ENCODE peak calls at places on chromosome 16, in four cellular contexts. One of them, this sample, is unnamed.

GRCh38 chr16:83666449-83666848 is 141.3 kb upstream of the HSBP1 start:
- DNase-seq in K562: no peak
- DNase-seq in WTC11: no peak
- DNase-seq in HepG2: no peak
- DNase-seq in this sample: no peak

GRCh38 chr16:89923640-89924297 is 627 bp downstream of the TUBB3 start:
- DNase-seq in K562: no peak
- DNase-seq in WTC11: peak
- DNase-seq in HepG2: peak
- DNase-seq in this sample: no peak

GRCh38 chr16:30694926-30695678 is 3.9 kb upstream of the SRCAP start:
- DNase-seq in K562: no peak
- DNase-seq in WTC11: no peak
- DNase-seq in HepG2: no peak
- DNase-seq in this sample: no peak

GRCh38 chr16:88874938-88875599 is 8.6 kb upstream of the PABPN1L start:
- DNase-seq in K562: no peak
- DNase-seq in WTC11: no peak
- DNase-seq in HepG2: no peak
- DNase-seq in this sample: no peak

GRCh38 chr16:51181495-51181795 is 30.4 kb upstream of the SALL1 start:
- DNase-seq in K562: no peak
- DNase-seq in WTC11: peak
- DNase-seq in HepG2: no peak
- DNase-seq in this sample: no peak

GRCh38 chr16:82609140-82609539 is 17.6 kb upstream of the CDH13 start:
- DNase-seq in K562: no peak
- DNase-seq in WTC11: no peak
- DNase-seq in HepG2: no peak
- DNase-seq in this sample: no peak

GRCh38 chr16:85420501-85421337 is 192.4 kb upstream of the GSE1 start:
- DNase-seq in K562: peak
- DNase-seq in WTC11: peak
- DNase-seq in HepG2: peak
- DNase-seq in this sample: peak

GRCh38 chr16:51151951-51152663 is 1.0 kb upstream of the SALL1 start:
- DNase-seq in K562: no peak
- DNase-seq in WTC11: peak
- DNase-seq in HepG2: peak
- DNase-seq in this sample: peak

GRCh38 chr16:54430491-54431030 is 144.0 kb upstream of the IRX3 start:
- DNase-seq in K562: no peak
- DNase-seq in WTC11: no peak
- DNase-seq in HepG2: peak
- DNase-seq in this sample: no peak

GRCh38 chr16:79096246-79096645 is 504.3 kb downstream of the MAF start:
- DNase-seq in K562: no peak
- DNase-seq in WTC11: no peak
- DNase-seq in HepG2: no peak
- DNase-seq in this sample: no peak

GRCh38 chr16:50334106-50334975 is 34.4 kb downstream of the BRD7 start:
- DNase-seq in K562: no peak
- DNase-seq in WTC11: no peak
- DNase-seq in HepG2: no peak
- DNase-seq in this sample: no peak

GRCh38 chr16:66389256-66390175 is 23.0 kb downstream of the CDH5 start:
- DNase-seq in K562: no peak
- DNase-seq in WTC11: no peak
- DNase-seq in HepG2: no peak
- DNase-seq in this sample: no peak

GRCh38 chr16:23859713-23860269 is 24.0 kb downstream of the PRKCB start:
- DNase-seq in K562: no peak
- DNase-seq in WTC11: no peak
- DNase-seq in HepG2: no peak
- DNase-seq in this sample: no peak

GRCh38 chr16:8950580-8951077 is 13.1 kb downstream of the USP7 start:
- DNase-seq in K562: no peak
- DNase-seq in WTC11: no peak
- DNase-seq in HepG2: no peak
- DNase-seq in this sample: no peak

GRCh38 chr16:2096853-2097620 is 38.7 kb downstream of the PKD1 start:
- DNase-seq in K562: no peak
- DNase-seq in WTC11: no peak
- DNase-seq in HepG2: no peak
- DNase-seq in this sample: no peak

GRCh38 chr16:80954985-80955384 is 51.7 kb downstream of the CMC2 start:
- DNase-seq in K562: no peak
- DNase-seq in WTC11: no peak
- DNase-seq in HepG2: peak
- DNase-seq in this sample: no peak

GRCh38 chr16:56780646-56781045 is 50.7 kb downstream of the NUP93 start:
- DNase-seq in K562: no peak
- DNase-seq in WTC11: no peak
- DNase-seq in HepG2: no peak
- DNase-seq in this sample: no peak

GRCh38 chr16:57802635-57803412 is 533 bp upstream of the KIFC3 start:
- DNase-seq in K562: no peak
- DNase-seq in WTC11: peak
- DNase-seq in HepG2: peak
- DNase-seq in this sample: no peak
- TF ChIP-seq ELF4 in K562: peak
- TF ChIP-seq ELF4 in WTC11: no peak
- TF ChIP-seq ELF4 in HepG2: no peak
- TF ChIP-seq ELF4 in this sample: no peak

GRCh38 chr16:12130691-12131302 is 154.3 kb downstream of the SNX29 start:
- DNase-seq in K562: no peak
- DNase-seq in WTC11: no peak
- DNase-seq in HepG2: no peak
- DNase-seq in this sample: no peak
- TF ChIP-seq ELF4 in K562: no peak
- TF ChIP-seq ELF4 in WTC11: no peak
- TF ChIP-seq ELF4 in HepG2: no peak
- TF ChIP-seq ELF4 in this sample: no peak

GRCh38 chr16:17224859-17225258 is 245.9 kb downstream of the XYLT1 start:
- DNase-seq in K562: no peak
- DNase-seq in WTC11: no peak
- DNase-seq in HepG2: no peak
- DNase-seq in this sample: no peak
- TF ChIP-seq ELF4 in K562: no peak
- TF ChIP-seq ELF4 in WTC11: no peak
- TF ChIP-seq ELF4 in HepG2: no peak
- TF ChIP-seq ELF4 in this sample: no peak

GRCh38 chr16:64952177-64952576 is 169.7 kb downstream of the CDH11 start:
- DNase-seq in K562: no peak
- DNase-seq in WTC11: no peak
- DNase-seq in HepG2: no peak
- DNase-seq in this sample: no peak

GRCh38 chr16:64950731-64951130 is 171.1 kb downstream of the CDH11 start:
- DNase-seq in K562: no peak
- DNase-seq in WTC11: no peak
- DNase-seq in HepG2: no peak
- DNase-seq in this sample: no peak

GRCh38 chr16:64951193-64951592 is 170.7 kb downstream of the CDH11 start:
- DNase-seq in K562: no peak
- DNase-seq in WTC11: no peak
- DNase-seq in HepG2: no peak
- DNase-seq in this sample: no peak

GRCh38 chr16:64951681-64952080 is 170.2 kb downstream of the CDH11 start:
- DNase-seq in K562: no peak
- DNase-seq in WTC11: no peak
- DNase-seq in HepG2: no peak
- DNase-seq in this sample: no peak

GRCh38 chr16:64950262-64950661 is 171.6 kb downstream of the CDH11 start:
- DNase-seq in K562: no peak
- DNase-seq in WTC11: peak
- DNase-seq in HepG2: no peak
- DNase-seq in this sample: no peak
- TF ChIP-seq ELF4 in K562: no peak
- TF ChIP-seq ELF4 in WTC11: no peak
- TF ChIP-seq ELF4 in HepG2: no peak
- TF ChIP-seq ELF4 in this sample: no peak

DNA sequence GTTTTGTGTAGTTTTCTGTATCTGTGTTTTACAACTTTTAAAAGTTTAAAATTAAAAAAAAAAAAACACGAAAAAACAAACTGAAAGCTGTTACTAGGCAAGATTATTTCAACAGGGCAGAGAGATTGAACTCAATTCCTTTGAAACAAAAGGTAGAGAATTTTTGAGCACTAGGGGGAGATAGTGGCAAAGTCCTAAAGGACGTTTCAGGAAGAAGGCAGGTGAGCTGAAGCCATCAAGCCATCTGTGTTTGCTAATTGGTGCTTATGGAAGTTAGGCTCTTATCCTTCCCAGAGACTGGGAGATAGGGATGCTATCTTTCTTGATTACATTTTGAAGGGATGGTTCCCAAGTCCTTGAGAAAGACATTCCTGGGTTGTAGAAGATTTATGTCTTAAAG is 70.6 kb upstream of the CLEC3A start:
- DNase-seq in K562: peak
- DNase-seq in WTC11: no peak
- DNase-seq in HepG2: peak
- DNase-seq in this sample: peak
- TF ChIP-seq ELF4 in K562: no peak
- TF ChIP-seq ELF4 in WTC11: no peak
- TF ChIP-seq ELF4 in HepG2: no peak
- TF ChIP-seq ELF4 in this sample: no peak

DNA sequence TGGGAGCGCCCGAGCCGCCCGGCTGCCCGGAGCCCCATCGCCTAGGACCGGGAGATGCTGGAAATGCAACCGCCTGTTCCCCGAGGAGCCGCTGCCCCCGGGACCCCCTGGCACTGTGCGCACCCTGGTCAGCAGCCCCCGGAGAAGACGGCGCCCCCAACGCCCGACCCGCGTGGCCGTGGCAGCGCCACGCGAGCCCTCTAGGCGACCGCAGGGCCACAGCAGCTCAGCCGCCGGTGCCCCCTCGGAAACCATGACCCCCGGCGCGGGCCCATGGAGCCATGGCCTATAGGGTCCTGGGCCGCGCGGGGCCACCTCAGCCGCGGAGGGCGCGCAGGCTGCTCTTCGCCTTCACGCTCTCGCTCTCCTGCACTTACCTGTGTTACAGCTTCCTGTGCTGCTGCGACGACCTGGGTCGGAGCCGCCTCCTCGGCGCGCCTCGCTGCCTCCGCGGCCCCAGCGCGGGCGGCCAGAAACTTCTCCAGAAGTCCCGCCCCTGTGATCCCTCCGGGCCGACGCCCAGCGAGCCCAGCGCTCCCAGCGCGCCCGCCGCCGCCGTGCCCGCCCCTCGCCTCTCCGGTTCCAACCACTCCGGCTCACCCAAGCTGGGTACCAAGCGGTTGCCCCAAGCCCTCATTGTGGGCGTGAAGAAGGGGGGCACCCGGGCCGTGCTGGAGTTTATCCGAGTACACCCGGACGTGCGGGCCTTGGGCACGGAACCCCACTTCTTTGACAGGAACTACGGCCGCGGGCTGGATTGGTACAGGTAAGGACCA is 556 bp downstream of the HS3ST2 start:
- DNase-seq in K562: no peak
- DNase-seq in WTC11: peak
- DNase-seq in HepG2: no peak
- DNase-seq in this sample: no peak
- TF ChIP-seq ELF4 in K562: no peak
- TF ChIP-seq ELF4 in WTC11: no peak
- TF ChIP-seq ELF4 in HepG2: no peak
- TF ChIP-seq ELF4 in this sample: no peak

This sample was measured in HEK293T.